ENCODE peak calls at places on chromosomes 7 and 10, in seven cellular contexts. One of them, this sample, is unnamed.
A peak's percentile ranks its signal among the peaks of the same experiment; 100 is the strongest.

GRCh38 chr7:158646766-158647474 is 57.7 kb downstream of the NCAPG2 start:
- DNase-seq in activated CD4-positive, alpha-beta T cell treated with anti-CD3 and anti-CD28 coated beads for 4 hours: no peak
- DNase-seq in HuH-7: no peak
- DNase-seq in sigmoid colon: no peak
- DNase-seq in hepatic stellate cell: no peak
- DNase-seq in heart left ventricle: no peak
- DNase-seq in stimulated activated naive CD8-positive, alpha-beta T cell treated with anti-CD3 and anti-CD28 coated beads, Interleukin-15, amount 100 ng/mL, for 72 hours: peak; percentile 18
- DNase-seq in this sample: no peak

GRCh38 chr10:121409466-121410104 is 188.7 kb downstream of the FGFR2 start:
- DNase-seq in activated CD4-positive, alpha-beta T cell treated with anti-CD3 and anti-CD28 coated beads for 4 hours: no peak
- DNase-seq in HuH-7: no peak
- DNase-seq in hepatic stellate cell: no peak
- DNase-seq in stimulated activated naive CD8-positive, alpha-beta T cell treated with anti-CD3 and anti-CD28 coated beads, Interleukin-15, amount 100 ng/mL, for 72 hours: no peak
- DNase-seq in sigmoid colon: no peak
- DNase-seq in heart left ventricle: no peak
- DNase-seq in this sample: no peak

GRCh38 chr7:71019703-71020102 is 112.2 kb upstream of the GALNT17 start:
- DNase-seq in heart left ventricle: peak; percentile 31
- DNase-seq in stimulated activated naive CD8-positive, alpha-beta T cell treated with anti-CD3 and anti-CD28 coated beads, Interleukin-15, amount 100 ng/mL, for 72 hours: no peak
- DNase-seq in hepatic stellate cell: no peak
- DNase-seq in sigmoid colon: no peak
- DNase-seq in activated CD4-positive, alpha-beta T cell treated with anti-CD3 and anti-CD28 coated beads for 4 hours: no peak
- DNase-seq in HuH-7: no peak
- DNase-seq in this sample: no peak

GRCh38 chr7:80921130-80921529 is 2.3 kb upstream of the SEMA3C start:
- DNase-seq in heart left ventricle: no peak
- DNase-seq in sigmoid colon: no peak
- DNase-seq in activated CD4-positive, alpha-beta T cell treated with anti-CD3 and anti-CD28 coated beads for 4 hours: no peak
- DNase-seq in HuH-7: no peak
- DNase-seq in hepatic stellate cell: no peak
- DNase-seq in stimulated activated naive CD8-positive, alpha-beta T cell treated with anti-CD3 and anti-CD28 coated beads, Interleukin-15, amount 100 ng/mL, for 72 hours: no peak
- DNase-seq in this sample: no peak

GRCh38 chr10:71769279-71769823 is 4.0 kb downstream of the VSIR start:
- DNase-seq in stimulated activated naive CD8-positive, alpha-beta T cell treated with anti-CD3 and anti-CD28 coated beads, Interleukin-15, amount 100 ng/mL, for 72 hours: no peak
- DNase-seq in hepatic stellate cell: no peak
- DNase-seq in sigmoid colon: no peak
- DNase-seq in heart left ventricle: no peak
- DNase-seq in HuH-7: no peak
- DNase-seq in activated CD4-positive, alpha-beta T cell treated with anti-CD3 and anti-CD28 coated beads for 4 hours: peak; percentile 38
- DNase-seq in this sample: no peak

GRCh38 chr7:457814-458510 is 61.7 kb downstream of the PDGFA start:
- DNase-seq in heart left ventricle: no peak
- DNase-seq in hepatic stellate cell: no peak
- DNase-seq in HuH-7: no peak
- DNase-seq in sigmoid colon: no peak
- DNase-seq in activated CD4-positive, alpha-beta T cell treated with anti-CD3 and anti-CD28 coated beads for 4 hours: no peak
- DNase-seq in stimulated activated naive CD8-positive, alpha-beta T cell treated with anti-CD3 and anti-CD28 coated beads, Interleukin-15, amount 100 ng/mL, for 72 hours: no peak
- DNase-seq in this sample: no peak

GRCh38 chr10:11899067-11899876 is 76.1 kb downstream of the PROSER2 start:
- DNase-seq in stimulated activated naive CD8-positive, alpha-beta T cell treated with anti-CD3 and anti-CD28 coated beads, Interleukin-15, amount 100 ng/mL, for 72 hours: no peak
- DNase-seq in hepatic stellate cell: no peak
- DNase-seq in activated CD4-positive, alpha-beta T cell treated with anti-CD3 and anti-CD28 coated beads for 4 hours: no peak
- DNase-seq in HuH-7: no peak
- DNase-seq in heart left ventricle: no peak
- DNase-seq in sigmoid colon: peak; percentile 51
- DNase-seq in this sample: no peak

GRCh38 chr7:134186022-134186421 is 58.9 kb downstream of the LRGUK start:
- DNase-seq in heart left ventricle: no peak
- DNase-seq in stimulated activated naive CD8-positive, alpha-beta T cell treated with anti-CD3 and anti-CD28 coated beads, Interleukin-15, amount 100 ng/mL, for 72 hours: no peak
- DNase-seq in sigmoid colon: no peak
- DNase-seq in HuH-7: no peak
- DNase-seq in activated CD4-positive, alpha-beta T cell treated with anti-CD3 and anti-CD28 coated beads for 4 hours: no peak
- DNase-seq in hepatic stellate cell: no peak
- DNase-seq in this sample: no peak

GRCh38 chr10:124693396-124693795 is 50.8 kb downstream of the FAM53B start:
- DNase-seq in heart left ventricle: no peak
- DNase-seq in stimulated activated naive CD8-positive, alpha-beta T cell treated with anti-CD3 and anti-CD28 coated beads, Interleukin-15, amount 100 ng/mL, for 72 hours: no peak
- DNase-seq in sigmoid colon: no peak
- DNase-seq in hepatic stellate cell: no peak
- DNase-seq in HuH-7: no peak
- DNase-seq in activated CD4-positive, alpha-beta T cell treated with anti-CD3 and anti-CD28 coated beads for 4 hours: no peak
- DNase-seq in this sample: no peak

GRCh38 chr7:77542399-77542798 is 5.3 kb downstream of the PTPN12 start:
- DNase-seq in hepatic stellate cell: no peak
- DNase-seq in sigmoid colon: no peak
- DNase-seq in stimulated activated naive CD8-positive, alpha-beta T cell treated with anti-CD3 and anti-CD28 coated beads, Interleukin-15, amount 100 ng/mL, for 72 hours: no peak
- DNase-seq in heart left ventricle: no peak
- DNase-seq in activated CD4-positive, alpha-beta T cell treated with anti-CD3 and anti-CD28 coated beads for 4 hours: no peak
- DNase-seq in HuH-7: no peak
- DNase-seq in this sample: no peak

GRCh38 chr10:48531486-48531885 is 73.4 kb downstream of the ARHGAP22 start:
- DNase-seq in HuH-7: no peak
- DNase-seq in sigmoid colon: no peak
- DNase-seq in stimulated activated naive CD8-positive, alpha-beta T cell treated with anti-CD3 and anti-CD28 coated beads, Interleukin-15, amount 100 ng/mL, for 72 hours: no peak
- DNase-seq in activated CD4-positive, alpha-beta T cell treated with anti-CD3 and anti-CD28 coated beads for 4 hours: no peak
- DNase-seq in heart left ventricle: no peak
- DNase-seq in hepatic stellate cell: no peak
- DNase-seq in this sample: no peak

GRCh38 chr10:127142141-127142540 is 54.2 kb downstream of the INSYN2A start:
- DNase-seq in hepatic stellate cell: no peak
- DNase-seq in stimulated activated naive CD8-positive, alpha-beta T cell treated with anti-CD3 and anti-CD28 coated beads, Interleukin-15, amount 100 ng/mL, for 72 hours: no peak
- DNase-seq in HuH-7: no peak
- DNase-seq in heart left ventricle: no peak
- DNase-seq in activated CD4-positive, alpha-beta T cell treated with anti-CD3 and anti-CD28 coated beads for 4 hours: no peak
- DNase-seq in sigmoid colon: no peak
- DNase-seq in this sample: no peak

GRCh38 chr7:141534757-141535737 is 16.2 kb upstream of the AGK start:
- DNase-seq in hepatic stellate cell: no peak
- DNase-seq in HuH-7: no peak
- DNase-seq in stimulated activated naive CD8-positive, alpha-beta T cell treated with anti-CD3 and anti-CD28 coated beads, Interleukin-15, amount 100 ng/mL, for 72 hours: no peak
- DNase-seq in sigmoid colon: no peak
- DNase-seq in activated CD4-positive, alpha-beta T cell treated with anti-CD3 and anti-CD28 coated beads for 4 hours: no peak
- DNase-seq in heart left ventricle: no peak
- DNase-seq in this sample: no peak

GRCh38 chr10:29772403-29772802 is 137.6 kb upstream of the SVIL start:
- DNase-seq in activated CD4-positive, alpha-beta T cell treated with anti-CD3 and anti-CD28 coated beads for 4 hours: no peak
- DNase-seq in stimulated activated naive CD8-positive, alpha-beta T cell treated with anti-CD3 and anti-CD28 coated beads, Interleukin-15, amount 100 ng/mL, for 72 hours: no peak
- DNase-seq in heart left ventricle: no peak
- DNase-seq in HuH-7: no peak
- DNase-seq in hepatic stellate cell: no peak
- DNase-seq in sigmoid colon: no peak
- DNase-seq in this sample: no peak

GRCh38 chr10:49539320-49539885 is 482 bp upstream of the ERCC6 start:
- DNase-seq in stimulated activated naive CD8-positive, alpha-beta T cell treated with anti-CD3 and anti-CD28 coated beads, Interleukin-15, amount 100 ng/mL, for 72 hours: no peak
- DNase-seq in hepatic stellate cell: peak; percentile 34
- DNase-seq in activated CD4-positive, alpha-beta T cell treated with anti-CD3 and anti-CD28 coated beads for 4 hours: no peak
- DNase-seq in heart left ventricle: peak; percentile 34
- DNase-seq in HuH-7: peak; percentile 11
- DNase-seq in sigmoid colon: peak; percentile 66
- DNase-seq in this sample: peak; percentile 25

GRCh38 chr10:72083234-72084093 is 4.9 kb downstream of the SPOCK2 start:
- DNase-seq in heart left ventricle: no peak
- DNase-seq in activated CD4-positive, alpha-beta T cell treated with anti-CD3 and anti-CD28 coated beads for 4 hours: peak; percentile 54
- DNase-seq in stimulated activated naive CD8-positive, alpha-beta T cell treated with anti-CD3 and anti-CD28 coated beads, Interleukin-15, amount 100 ng/mL, for 72 hours: peak; percentile 71
- DNase-seq in hepatic stellate cell: no peak
- DNase-seq in sigmoid colon: peak; percentile 3
- DNase-seq in HuH-7: no peak
- DNase-seq in this sample: peak; percentile 57

This sample was measured in activated gamma-delta T cell treated with Interleukin-2 at 50 U/mL for 16 hours.